ENCODE peak calls at places on chromosome 18, in five cellular contexts. X, A, S, O and H are unnamed samples.

GRCh38 chr18:23498877-23499570 is 4.3 kb upstream of the RMC1 start:
- DNase-seq in O (peak; percentile 67), A (peak; percentile 71), X (peak; percentile 87), S (peak; percentile 90), H (peak; percentile 86)

GRCh38 chr18:63823516-63824219 is 48.5 kb downstream of the SERPINB7 start:
- DNase-seq in S (peak; percentile 76), X (peak; percentile 56), A (no peak), O (peak; percentile 18), H (no peak)

GRCh38 chr18:58633874-58634273 is 5.0 kb upstream of the ALPK2 start:
- DNase-seq in O (no peak), S (no peak), X (no peak), A (no peak), H (no peak)

GRCh38 chr18:28176933-28177827 is at the start of gene CDH2:
- DNase-seq in S (no peak), A (peak; percentile 72), X (no peak), O (peak; percentile 94), H (no peak)

GRCh38 chr18:62984656-62985315 is 269.4 kb downstream of the PHLPP1 start:
- DNase-seq in A (no peak), O (no peak), S (no peak), X (no peak), H (no peak)

GRCh38 chr18:3773303-3773702 is 323.3 kb downstream of the TGIF1 start:
- DNase-seq in X (no peak), S (no peak), A (no peak), O (no peak), H (no peak)

GRCh38 chr18:50313031-50313607 is 25.6 kb upstream of the CXXC1 start:
- DNase-seq in X (no peak), A (no peak), S (peak; percentile 59), O (no peak), H (no peak)

GRCh38 chr18:75162467-75162866 is 46.5 kb downstream of the PTGR3 start:
- DNase-seq in X (no peak), O (peak; percentile 73), A (no peak), S (no peak), H (no peak)

GRCh38 chr18:50970006-50970405 is 2.2 kb downstream of the ELAC1 start:
- DNase-seq in X (peak; percentile 63), A (no peak), S (no peak), O (no peak), H (no peak)

GRCh38 chr18:63138469-63139340 is 180.9 kb downstream of the BCL2 start:
- DNase-seq in X (peak; percentile 74), O (no peak), A (no peak), S (peak; percentile 93), H (no peak)

GRCh38 chr18:59269563-59270214 is 3.6 kb downstream of the RAX start:
- DNase-seq in A (no peak), O (no peak), X (no peak), S (no peak), H (no peak)

GRCh38 chr18:42412896-42413295 is 457.9 kb downstream of the PIK3C3 start:
- DNase-seq in O (peak; percentile 72), A (no peak), X (no peak), S (no peak), H (no peak)

GRCh38 chr18:41655074-41655473 is 300.0 kb upstream of the PIK3C3 start:
- DNase-seq in S (no peak), X (no peak), O (peak; percentile 10), A (no peak), H (no peak)

GRCh38 chr18:63216911-63217311 is 102.7 kb downstream of the BCL2 start:
- DNase-seq in O (no peak), S (no peak), X (no peak), A (no peak), H (peak; percentile 40)

GRCh38 chr18:46148810-46149209 is 44.6 kb downstream of the HAUS1 start:
- DNase-seq in X (peak; percentile 77), S (peak; percentile 82), A (peak; percentile 61), O (peak; percentile 41), H (peak; percentile 32)

GRCh38 chr18:75003764-75004690 is 204.9 kb downstream of the PTGR3 start:
- DNase-seq in O (no peak), S (no peak), X (no peak), A (no peak), H (no peak)

GRCh38 chr18:68721681-68722583 is 7.0 kb upstream of the TMX3 start:
- DNase-seq in S (peak; percentile 44), A (no peak), X (no peak), O (no peak), H (peak; percentile 31)

GRCh38 chr18:35497006-35497333 is 790 bp downstream of the INO80C start:
- DNase-seq in O (peak; percentile 66), A (peak; percentile 62), X (peak; percentile 58), S (peak; percentile 53), H (no peak)

GRCh38 chr18:77054606-77055428 is 77.8 kb downstream of the MBP start:
- DNase-seq in A (peak; percentile 85), X (peak; percentile 96), O (peak; percentile 80), S (peak; percentile 98), H (peak; percentile 82)

GRCh38 chr18:63290456-63291200 is 28.9 kb downstream of the BCL2 start:
- DNase-seq in A (peak; percentile 28), X (no peak), O (no peak), S (no peak), H (peak; percentile 84)

GRCh38 chr18:50624981-50625380 is 65.1 kb downstream of the MAPK4 start:
- DNase-seq in O (no peak), X (no peak), S (no peak), A (peak; percentile 44), H (no peak)

GRCh38 chr18:36693931-36694661 is 134.7 kb downstream of the TPGS2 start:
- DNase-seq in O (peak; percentile 53), A (no peak), X (no peak), S (peak; percentile 73), H (no peak)

GRCh38 chr18:3875961-3876360 is 426.0 kb downstream of the TGIF1 start:
- DNase-seq in O (no peak), A (no peak), X (no peak), S (no peak), H (no peak)

GRCh38 chr18:61666876-61667590 is 225.8 kb downstream of the RNF152 start:
- DNase-seq in X (no peak), O (no peak), A (no peak), S (no peak), H (no peak)

GRCh38 chr18:354003-354402 is 86.2 kb upstream of the THOC1 start:
- DNase-seq in X (no peak), A (no peak), O (no peak), S (no peak), H (no peak)

GRCh38 chr18:26700728-26701127 is 152.4 kb upstream of the KCTD1 start:
- DNase-seq in X (no peak), S (no peak), A (no peak), O (peak; percentile 10), H (no peak)

GRCh38 chr18:72634500-72634899 is 90.4 kb upstream of the CBLN2 start:
- DNase-seq in A (no peak), O (no peak), X (no peak), S (no peak), H (no peak)

GRCh38 chr18:68764016-68764415 is 33.9 kb upstream of the CCDC102B start:
- DNase-seq in S (no peak), O (peak; percentile 7), A (no peak), X (no peak), H (no peak)

GRCh38 chr18:67997496-67997895 is 481.0 kb upstream of the DSEL start:
- DNase-seq in A (no peak), X (no peak), O (no peak), S (no peak), H (no peak)

GRCh38 chr18:26470011-26470637 is 78.2 kb downstream of the KCTD1 start:
- DNase-seq in X (no peak), S (no peak), A (no peak), O (peak; percentile 64), H (no peak)

GRCh38 chr18:64208531-64208930 is 59.6 kb upstream of the LINC00305 start:
- DNase-seq in O (no peak), S (no peak), A (no peak), X (peak; percentile 66), H (no peak)

GRCh38 chr18:21486905-21487437 is 113.5 kb downstream of the ESCO1 start:
- DNase-seq in A (no peak), O (no peak), X (no peak), S (no peak), H (no peak)

GRCh38 chr18:46237891-46238290 is 133.7 kb downstream of the HAUS1 start:
- DNase-seq in A (no peak), S (no peak), O (no peak), X (no peak), H (no peak)

GRCh38 chr18:14900435-14900834 is 152.5 kb downstream of the ANKRD30B start:
- DNase-seq in X (no peak), O (no peak), A (no peak), S (no peak), H (no peak)

GRCh38 chr18:21047116-21047515 is 64.5 kb downstream of the ROCK1 start:
- DNase-seq in A (no peak), O (no peak), X (no peak), S (no peak), H (no peak)

GRCh38 chr18:55504808-55505207 is 83.2 kb downstream of the TCF4 start:
- DNase-seq in O (no peak), A (no peak), X (no peak), S (no peak), H (no peak)
- H3K4me1 ChIP-seq in O (peaks cover 6% of the 10 kb centered on the region), A (peaks cover 21% of the 10 kb centered on the region), X (no peaks in the 10 kb centered on the region), S (peaks cover 91% of the 10 kb centered on the region), H (no peaks in the 10 kb centered on the region)

DNA sequence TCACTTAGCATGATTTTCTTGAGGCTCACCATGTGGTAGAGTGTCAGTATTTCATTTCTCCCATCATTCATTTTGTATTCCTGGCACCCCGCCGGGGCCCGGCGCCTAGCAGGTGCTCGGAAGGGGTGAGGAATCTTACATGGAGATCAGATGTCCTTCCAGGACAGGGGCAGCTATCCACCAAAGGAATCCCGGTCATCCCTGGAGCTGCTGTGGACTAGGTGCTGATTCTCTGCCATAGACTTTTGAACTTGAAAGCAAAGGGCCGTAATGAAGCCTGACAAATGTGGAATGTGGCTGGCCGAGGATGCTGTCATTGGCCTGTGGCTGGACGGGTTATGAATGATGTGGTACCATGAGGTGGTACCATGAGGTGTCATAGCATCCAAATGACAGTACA is 2.4 kb downstream of the PRELID3A start:
- DNase-seq in X (no peak), A (no peak), S (no peak), O (peak; percentile 61), H (no peak)
- H3K4me1 ChIP-seq in X (no peaks in the 10 kb centered on the region), A (peaks cover 22% of the 10 kb centered on the region), S (peaks cover 12% of the 10 kb centered on the region), O (peaks cover 2% of the 10 kb centered on the region), H (peaks cover 3% of the 10 kb centered on the region)

DNA sequence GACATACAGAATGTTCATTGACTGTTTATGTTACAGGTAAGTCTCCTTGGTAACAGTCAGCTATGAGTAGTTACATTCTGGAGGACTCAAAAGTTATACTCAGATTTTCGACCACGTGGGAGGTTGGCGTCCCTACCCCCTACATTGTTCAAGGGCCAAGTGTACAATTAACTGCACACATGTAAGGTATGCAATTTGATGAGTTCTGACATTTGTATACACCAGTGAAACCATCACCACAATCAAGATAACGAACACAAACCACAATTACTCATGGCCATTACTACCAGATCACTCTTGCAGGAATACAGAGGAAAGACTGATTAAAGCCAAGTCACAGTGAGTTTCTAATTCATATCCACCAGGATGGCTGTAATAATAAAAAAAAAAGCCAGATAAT is 39.6 kb upstream of the LDLRAD4 start:
- DNase-seq in X (no peak), S (no peak), A (no peak), O (peak; percentile 82), H (peak; percentile 21)
- H3K4me1 ChIP-seq in X (no peaks in the 10 kb centered on the region), S (no peaks in the 10 kb centered on the region), A (peaks cover 4% of the 10 kb centered on the region), O (no peaks in the 10 kb centered on the region), H (no peaks in the 10 kb centered on the region)

GRCh38 chr18:7886436-7886835 is 319.3 kb downstream of the PTPRM start:
- DNase-seq in O (no peak), S (no peak), A (no peak), X (no peak), H (no peak)
- H3K4me1 ChIP-seq in O (no peaks in the 10 kb centered on the region), S (no peaks in the 10 kb centered on the region), A (no peaks in the 10 kb centered on the region), X (no peaks in the 10 kb centered on the region), H (no peaks in the 10 kb centered on the region)